ENCODE peak calls at places on chromosomes 6 and 20, in five cellular contexts. One of them, this sample, is unnamed. For H3K4me1, the result is how much of the 10 kb centered on the place peaks cover.

GRCh38 chr6:5036309-5036708 is 32.5 kb upstream of the RPP40 start:
- DNase-seq in right lobe of liver: no peak
- DNase-seq in stomach: no peak
- DNase-seq in vagina: no peak
- DNase-seq in transverse colon: peak
- DNase-seq in this sample: no peak

GRCh38 chr20:48478806-48479550 is 348.8 kb downstream of the PREX1 start:
- DNase-seq in right lobe of liver: no peak
- DNase-seq in stomach: no peak
- DNase-seq in vagina: no peak
- DNase-seq in transverse colon: no peak
- DNase-seq in this sample: no peak

GRCh38 chr20:47927385-47927851 is 142.1 kb upstream of the SULF2 start:
- DNase-seq in right lobe of liver: no peak
- DNase-seq in stomach: no peak
- DNase-seq in vagina: no peak
- DNase-seq in transverse colon: no peak
- DNase-seq in this sample: no peak

GRCh38 chr6:37696841-37697735 is 595 bp downstream of the MDGA1 start:
- DNase-seq in right lobe of liver: peak
- DNase-seq in stomach: peak
- DNase-seq in vagina: no peak
- DNase-seq in transverse colon: no peak
- DNase-seq in this sample: no peak

GRCh38 chr6:157764346-157765068 is 58.5 kb upstream of the SNX9 start:
- DNase-seq in right lobe of liver: peak
- DNase-seq in stomach: peak
- DNase-seq in vagina: no peak
- DNase-seq in transverse colon: peak
- DNase-seq in this sample: peak

GRCh38 chr6:80316655-80317332 is 210.3 kb downstream of the BCKDHB start:
- DNase-seq in right lobe of liver: no peak
- DNase-seq in stomach: no peak
- DNase-seq in vagina: no peak
- DNase-seq in transverse colon: no peak
- DNase-seq in this sample: no peak

GRCh38 chr20:10352934-10353866 is 80.8 kb downstream of the MKKS start:
- DNase-seq in right lobe of liver: no peak
- DNase-seq in stomach: no peak
- DNase-seq in vagina: no peak
- DNase-seq in transverse colon: no peak
- DNase-seq in this sample: no peak

GRCh38 chr20:17816804-17817590 is 117.2 kb downstream of the BANF2 start:
- DNase-seq in right lobe of liver: no peak
- DNase-seq in stomach: no peak
- DNase-seq in vagina: no peak
- DNase-seq in transverse colon: no peak
- DNase-seq in this sample: no peak

GRCh38 chr20:57751411-57751810 is 41.6 kb upstream of the PMEPA1 start:
- DNase-seq in right lobe of liver: no peak
- DNase-seq in stomach: no peak
- DNase-seq in vagina: no peak
- DNase-seq in transverse colon: no peak
- DNase-seq in this sample: peak

GRCh38 chr20:31590717-31591225 is 14.3 kb upstream of the ID1 start:
- DNase-seq in right lobe of liver: no peak
- DNase-seq in stomach: no peak
- DNase-seq in vagina: no peak
- DNase-seq in transverse colon: no peak
- DNase-seq in this sample: no peak

GRCh38 chr20:3313681-3314080 is 74.7 kb upstream of the SLC4A11 start:
- DNase-seq in right lobe of liver: no peak
- DNase-seq in stomach: no peak
- DNase-seq in vagina: no peak
- DNase-seq in transverse colon: no peak
- DNase-seq in this sample: peak

GRCh38 chr6:105102186-105102585 is 77.6 kb downstream of the POPDC3 start:
- DNase-seq in right lobe of liver: no peak
- DNase-seq in stomach: no peak
- DNase-seq in vagina: no peak
- DNase-seq in transverse colon: no peak
- DNase-seq in this sample: no peak

GRCh38 chr20:38196016-38196415 is 30.9 kb upstream of the TGM2 start:
- DNase-seq in right lobe of liver: no peak
- DNase-seq in stomach: no peak
- DNase-seq in vagina: no peak
- DNase-seq in transverse colon: no peak
- DNase-seq in this sample: no peak
- TF ChIP-seq CTCF in right lobe of liver: no peak
- TF ChIP-seq CTCF in stomach: no peak
- TF ChIP-seq CTCF in vagina: no peak
- TF ChIP-seq CTCF in transverse colon: no peak
- TF ChIP-seq CTCF in this sample: no peak

GRCh38 chr6:689223-689622 is 3.7 kb downstream of the EXOC2 start:
- DNase-seq in right lobe of liver: no peak
- DNase-seq in stomach: no peak
- DNase-seq in vagina: no peak
- DNase-seq in transverse colon: no peak
- DNase-seq in this sample: no peak

GRCh38 chr6:680666-681374 is 12.1 kb downstream of the EXOC2 start:
- DNase-seq in right lobe of liver: no peak
- DNase-seq in stomach: no peak
- DNase-seq in vagina: no peak
- DNase-seq in transverse colon: no peak
- DNase-seq in this sample: no peak

GRCh38 chr6:683742-684440 is 9.0 kb downstream of the EXOC2 start:
- DNase-seq in right lobe of liver: no peak
- DNase-seq in stomach: no peak
- DNase-seq in vagina: no peak
- DNase-seq in transverse colon: peak
- DNase-seq in this sample: peak

GRCh38 chr6:684831-685636 is 7.9 kb downstream of the EXOC2 start:
- DNase-seq in right lobe of liver: no peak
- DNase-seq in stomach: no peak
- DNase-seq in vagina: no peak
- DNase-seq in transverse colon: no peak
- DNase-seq in this sample: no peak

DNA sequence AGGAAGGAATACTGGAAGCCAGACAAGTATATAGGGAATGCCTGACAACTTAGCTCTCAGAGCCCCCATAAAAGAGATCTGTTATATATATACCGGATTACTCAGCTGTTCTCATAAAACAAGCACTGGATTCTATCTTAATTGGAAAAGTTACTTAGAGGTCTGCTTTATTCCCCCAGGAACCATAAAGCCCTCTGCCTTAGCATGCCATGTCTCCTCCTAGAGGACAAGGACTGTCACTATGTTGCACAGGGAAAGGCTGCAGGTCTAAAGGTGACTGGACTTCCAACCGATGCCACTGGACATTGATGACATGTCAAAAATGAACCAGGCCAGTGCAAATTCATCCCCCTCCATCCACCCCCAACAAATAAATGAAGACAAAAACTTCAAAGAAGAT is 6.4 kb downstream of the EXOC2 start:
- DNase-seq in right lobe of liver: no peak
- DNase-seq in stomach: no peak
- DNase-seq in vagina: no peak
- DNase-seq in transverse colon: no peak
- DNase-seq in this sample: no peak
- TF ChIP-seq POLR2A in right lobe of liver: no peak
- TF ChIP-seq POLR2A in stomach: no peak
- TF ChIP-seq POLR2A in vagina: no peak
- TF ChIP-seq POLR2A in transverse colon: no peak
- TF ChIP-seq POLR2A in this sample: no peak

GRCh38 chr6:154768280-154768679 is 35.1 kb downstream of the SCAF8 start:
- DNase-seq in right lobe of liver: no peak
- DNase-seq in stomach: no peak
- DNase-seq in vagina: no peak
- DNase-seq in transverse colon: no peak
- DNase-seq in this sample: no peak

GRCh38 chr6:154766288-154766687 is 33.1 kb downstream of the SCAF8 start:
- DNase-seq in right lobe of liver: no peak
- DNase-seq in stomach: no peak
- DNase-seq in vagina: no peak
- DNase-seq in transverse colon: no peak
- DNase-seq in this sample: no peak

GRCh38 chr6:154766993-154767392 is 33.8 kb downstream of the SCAF8 start:
- DNase-seq in right lobe of liver: no peak
- DNase-seq in stomach: no peak
- DNase-seq in vagina: no peak
- DNase-seq in transverse colon: no peak
- DNase-seq in this sample: no peak

GRCh38 chr6:154765273-154765672 is 32.1 kb downstream of the SCAF8 start:
- DNase-seq in right lobe of liver: no peak
- DNase-seq in stomach: no peak
- DNase-seq in vagina: no peak
- DNase-seq in transverse colon: no peak
- DNase-seq in this sample: no peak

GRCh38 chr6:154767419-154767818 is 34.2 kb downstream of the SCAF8 start:
- DNase-seq in right lobe of liver: no peak
- DNase-seq in stomach: no peak
- DNase-seq in vagina: no peak
- DNase-seq in transverse colon: no peak
- DNase-seq in this sample: no peak
- H3K4me1 ChIP-seq in right lobe of liver: under half
- H3K4me1 ChIP-seq in stomach: under half
- H3K4me1 ChIP-seq in vagina: half or more
- H3K4me1 ChIP-seq in transverse colon: under half
- H3K4me1 ChIP-seq in this sample: under half

GRCh38 chr6:133467231-133467981 is 226.2 kb downstream of the EYA4 start:
- DNase-seq in right lobe of liver: no peak
- DNase-seq in stomach: no peak
- DNase-seq in vagina: no peak
- DNase-seq in transverse colon: no peak
- DNase-seq in this sample: no peak

GRCh38 chr6:133463789-133464188 is 222.6 kb downstream of the EYA4 start:
- DNase-seq in right lobe of liver: no peak
- DNase-seq in stomach: no peak
- DNase-seq in vagina: no peak
- DNase-seq in transverse colon: no peak
- DNase-seq in this sample: no peak

GRCh38 chr6:133467982-133468380 is 226.8 kb downstream of the EYA4 start:
- DNase-seq in right lobe of liver: no peak
- DNase-seq in stomach: no peak
- DNase-seq in vagina: no peak
- DNase-seq in transverse colon: no peak
- DNase-seq in this sample: no peak

GRCh38 chr6:133468591-133468990 is 227.4 kb downstream of the EYA4 start:
- DNase-seq in right lobe of liver: no peak
- DNase-seq in stomach: no peak
- DNase-seq in vagina: no peak
- DNase-seq in transverse colon: no peak
- DNase-seq in this sample: no peak

DNA sequence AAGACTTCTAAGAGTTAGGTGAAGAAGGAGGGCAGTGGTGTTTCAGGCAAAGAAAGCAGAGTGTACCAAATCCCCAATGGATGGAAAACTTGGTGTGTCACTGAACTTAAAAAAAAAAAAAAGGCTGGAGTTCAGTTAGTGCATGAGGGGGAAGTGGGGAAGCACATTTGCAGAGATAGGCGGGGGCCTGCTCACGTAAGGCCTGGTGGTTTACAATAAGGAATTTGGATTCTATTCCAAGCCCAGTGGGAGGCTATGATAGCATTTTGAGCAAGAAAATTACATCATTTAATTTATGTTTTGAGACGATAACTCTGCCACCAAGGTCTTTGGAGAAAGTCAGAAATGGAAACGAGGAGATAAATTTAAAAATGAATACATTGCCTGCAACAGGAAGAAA is 225.5 kb downstream of the EYA4 start:
- DNase-seq in right lobe of liver: no peak
- DNase-seq in stomach: no peak
- DNase-seq in vagina: no peak
- DNase-seq in transverse colon: no peak
- DNase-seq in this sample: no peak
- TF ChIP-seq CTCF in right lobe of liver: no peak
- TF ChIP-seq CTCF in stomach: no peak
- TF ChIP-seq CTCF in vagina: no peak
- TF ChIP-seq CTCF in transverse colon: no peak
- TF ChIP-seq CTCF in this sample: no peak

GRCh38 chr6:149127212-149127611 is 190.3 kb upstream of the TAB2 start:
- DNase-seq in right lobe of liver: no peak
- DNase-seq in stomach: no peak
- DNase-seq in vagina: no peak
- DNase-seq in transverse colon: no peak
- DNase-seq in this sample: no peak

GRCh38 chr6:149130093-149130872 is 187.2 kb upstream of the TAB2 start:
- DNase-seq in right lobe of liver: no peak
- DNase-seq in stomach: peak
- DNase-seq in vagina: no peak
- DNase-seq in transverse colon: no peak
- DNase-seq in this sample: no peak

GRCh38 chr6:149129401-149130077 is 188.0 kb upstream of the TAB2 start:
- DNase-seq in right lobe of liver: no peak
- DNase-seq in stomach: no peak
- DNase-seq in vagina: no peak
- DNase-seq in transverse colon: no peak
- DNase-seq in this sample: no peak

GRCh38 chr6:149131891-149132290 is 185.6 kb upstream of the TAB2 start:
- DNase-seq in right lobe of liver: no peak
- DNase-seq in stomach: no peak
- DNase-seq in vagina: no peak
- DNase-seq in transverse colon: no peak
- DNase-seq in this sample: no peak

DNA sequence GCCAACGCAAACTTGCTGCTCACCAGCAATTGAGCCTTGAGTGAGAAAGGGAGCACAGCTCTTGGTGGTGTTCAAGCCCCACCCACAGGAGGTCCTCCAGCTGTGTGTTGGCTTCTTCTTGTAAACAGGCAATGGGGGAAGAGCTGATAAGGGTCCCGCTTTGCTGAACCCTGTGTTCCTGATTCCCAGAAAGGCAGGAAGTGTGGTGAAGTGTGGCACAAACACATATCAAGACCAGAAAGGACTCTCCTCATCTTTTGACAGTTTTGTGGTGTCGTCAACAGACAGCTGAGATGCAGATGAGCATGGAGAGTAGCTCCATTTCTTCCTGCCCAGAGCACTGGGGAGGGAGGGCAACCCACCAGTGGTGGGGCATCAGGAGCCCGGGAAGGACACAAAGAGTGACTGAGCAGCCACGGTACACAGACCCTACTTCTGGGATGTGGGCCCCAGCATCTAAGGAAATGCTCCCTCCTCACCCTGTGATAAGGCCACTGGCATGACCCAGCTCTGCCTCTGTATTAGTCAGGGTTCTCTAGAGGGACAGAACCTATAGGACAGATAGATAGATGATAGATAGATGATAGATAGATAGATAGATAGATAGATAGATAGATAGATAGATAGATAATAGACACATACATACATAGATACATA is 188.9 kb upstream of the TAB2 start:
- DNase-seq in right lobe of liver: no peak
- DNase-seq in stomach: no peak
- DNase-seq in vagina: no peak
- DNase-seq in transverse colon: no peak
- DNase-seq in this sample: no peak
- TF ChIP-seq POLR2A in right lobe of liver: no peak
- TF ChIP-seq POLR2A in stomach: no peak
- TF ChIP-seq POLR2A in vagina: no peak
- TF ChIP-seq POLR2A in transverse colon: no peak
- TF ChIP-seq POLR2A in this sample: no peak

This sample was measured in testis.